ENCODE peak calls at places on chromosome 16, in seven cellular contexts. L, C, U, H, R, I and N are unnamed samples.

GRCh38 chr16:7513429-7513828 is 180.8 kb downstream of the RBFOX1 start:
- DNase-seq in L (no peak), C (peak), U (peak), H (no peak), R (peak), I (peak), N (peak)

GRCh38 chr16:4800290-4801041 is 2.0 kb downstream of the ROGDI start:
- DNase-seq in L (no peak), C (no peak), U (peak), H (no peak), R (no peak), I (peak), N (peak)

GRCh38 chr16:28110479-28110878 is 47.0 kb upstream of the GSG1L start:
- DNase-seq in L (no peak), C (no peak), U (no peak), H (no peak), R (no peak), I (peak), N (no peak)

GRCh38 chr16:23026777-23027362 is 122.4 kb downstream of the USP31 start:
- DNase-seq in L (no peak), C (no peak), U (peak), H (no peak), R (peak), I (peak), N (no peak)

GRCh38 chr16:754208-755097 is 6.1 kb upstream of the MSLN start:
- DNase-seq in L (no peak), C (no peak), U (no peak), H (no peak), R (no peak), I (no peak), N (no peak)

GRCh38 chr16:52592216-52592592 is 45.3 kb upstream of the TOX3 start:
- DNase-seq in L (no peak), C (no peak), U (no peak), H (no peak), R (no peak), I (no peak), N (no peak)

GRCh38 chr16:62041401-62041800 is 5.2 kb upstream of the CDH8 start:
- DNase-seq in L (no peak), C (peak), U (peak), H (no peak), R (no peak), I (peak), N (no peak)

GRCh38 chr16:57976331-57976796 is 5.4 kb upstream of the CNGB1 start:
- DNase-seq in L (no peak), C (no peak), U (no peak), H (no peak), R (no peak), I (peak), N (no peak)

GRCh38 chr16:47643610-47644009 is 182.5 kb downstream of the PHKB start:
- DNase-seq in L (no peak), C (no peak), U (no peak), H (no peak), R (no peak), I (no peak), N (no peak)

GRCh38 chr16:48091077-48091476 is 64.7 kb downstream of the ABCC12 start:
- DNase-seq in L (no peak), C (no peak), U (no peak), H (no peak), R (no peak), I (no peak), N (no peak)

GRCh38 chr16:6189216-6189615 is 1091.6 kb upstream of the EEF2KMT start:
- DNase-seq in L (no peak), C (no peak), U (no peak), H (no peak), R (no peak), I (no peak), N (no peak)

GRCh38 chr16:85751665-85752501 is 987 bp upstream of the C16orf74 start:
- DNase-seq in L (no peak), C (no peak), U (no peak), H (no peak), R (peak), I (no peak), N (no peak)

GRCh38 chr16:73054131-73054496 is 6.2 kb upstream of the ZFHX3 start:
- DNase-seq in L (no peak), C (peak), U (no peak), H (no peak), R (no peak), I (no peak), N (no peak)

GRCh38 chr16:11049396-11050059 is 105.2 kb downstream of the CLEC16A start:
- DNase-seq in L (no peak), C (no peak), U (peak), H (no peak), R (no peak), I (no peak), N (no peak)

GRCh38 chr16:12661656-12662172 is 142.0 kb downstream of the CPPED1 start:
- DNase-seq in L (no peak), C (no peak), U (peak), H (no peak), R (peak), I (peak), N (no peak)

GRCh38 chr16:66552288-66553143 is at the start of gene CKLF:
- DNase-seq in L (peak), C (peak), U (peak), H (peak), R (peak), I (peak), N (peak)

GRCh38 chr16:66551788-66552287 is 538 bp upstream of the CKLF start:
- DNase-seq in L (no peak), C (no peak), U (no peak), H (no peak), R (no peak), I (no peak), N (no peak)

GRCh38 chr16:66554492-66554891 is 2.1 kb downstream of the CKLF start:
- DNase-seq in L (no peak), C (no peak), U (no peak), H (no peak), R (no peak), I (no peak), N (no peak)

GRCh38 chr16:66554021-66554420 is 1.6 kb downstream of the CKLF start:
- DNase-seq in L (no peak), C (no peak), U (no peak), H (no peak), R (no peak), I (no peak), N (no peak)

DNA sequence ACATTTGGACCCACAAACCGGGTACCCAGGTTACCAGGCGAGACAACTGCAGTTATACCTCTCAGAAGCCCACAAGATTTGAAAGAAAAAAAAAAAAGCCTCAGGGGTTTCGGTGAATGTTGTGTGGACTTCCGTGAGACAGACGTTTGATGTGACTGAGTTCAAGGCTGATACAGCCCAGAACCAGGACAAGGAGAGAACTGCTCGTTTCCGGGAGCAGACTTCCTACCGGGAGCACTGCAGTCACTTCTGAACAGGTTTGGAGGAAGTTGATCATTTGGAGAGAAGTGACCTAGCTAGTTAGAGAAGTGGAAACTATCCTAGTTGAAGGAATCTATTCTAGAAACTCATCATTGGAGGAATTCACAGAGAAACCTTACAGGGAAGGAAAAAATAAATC is 847 bp downstream of the CKLF start:
- DNase-seq in L (no peak), C (no peak), U (no peak), H (no peak), R (no peak), I (peak), N (no peak)
- TF ChIP-seq TAF1 in L (no peak), C (no peak), U (no peak), H (no peak), R (no peak), I (no peak), N (no peak)

GRCh38 chr16:66250686-66251405 is 115.6 kb upstream of the CDH5 start:
- DNase-seq in L (no peak), C (peak), U (no peak), H (no peak), R (no peak), I (no peak), N (no peak)

GRCh38 chr16:66248096-66248495 is 118.4 kb upstream of the CDH5 start:
- DNase-seq in L (no peak), C (no peak), U (no peak), H (no peak), R (no peak), I (no peak), N (no peak)

GRCh38 chr16:66251406-66252160 is 114.9 kb upstream of the CDH5 start:
- DNase-seq in L (no peak), C (no peak), U (no peak), H (no peak), R (no peak), I (no peak), N (no peak)

GRCh38 chr16:66242672-66243071 is 123.8 kb upstream of the CDH5 start:
- DNase-seq in L (no peak), C (no peak), U (no peak), H (no peak), R (no peak), I (no peak), N (no peak)

DNA sequence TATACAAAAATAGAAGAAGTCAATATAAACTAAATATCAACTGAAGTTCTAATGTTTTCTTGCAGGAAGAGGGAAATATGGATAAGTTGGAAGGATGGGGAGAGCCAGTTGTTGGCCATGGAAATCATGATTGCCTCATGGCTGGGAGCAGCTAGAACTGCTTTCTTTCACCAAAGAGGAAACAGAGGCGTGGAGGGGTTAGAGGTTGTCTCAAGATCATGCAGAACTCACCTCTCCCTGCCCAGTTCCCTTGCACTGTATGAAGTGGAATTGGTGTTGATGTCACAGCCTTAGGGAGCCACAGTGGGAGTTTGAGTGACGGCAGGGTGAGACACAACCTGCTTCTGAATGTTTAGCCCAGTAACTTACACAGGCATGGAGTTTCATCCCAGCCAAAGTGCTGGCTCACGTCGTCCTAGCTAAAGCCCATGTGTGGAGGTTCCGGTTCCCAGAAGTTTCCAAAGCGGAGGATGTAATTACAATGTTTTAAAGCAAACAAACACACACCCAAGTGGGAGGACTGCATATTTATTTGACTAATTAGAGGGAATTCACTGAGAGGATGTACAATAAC is 118.9 kb upstream of the CDH5 start:
- DNase-seq in L (no peak), C (no peak), U (no peak), H (no peak), R (no peak), I (no peak), N (no peak)
- TF ChIP-seq POLR2AphosphoS5 in L (no peak), C (no peak), U (no peak), H (no peak), R (no peak), I (no peak), N (no peak)

GRCh38 chr16:69448470-69449193 is 24.2 kb downstream of the CYB5B start:
- DNase-seq in L (no peak), C (peak), U (no peak), H (no peak), R (no peak), I (no peak), N (no peak)
- TF ChIP-seq TAF1 in L (no peak), C (no peak), U (no peak), H (no peak), R (no peak), I (no peak), N (no peak)

GRCh38 chr16:65624696-65625095 is 502.8 kb upstream of the CDH11 start:
- DNase-seq in L (no peak), C (no peak), U (no peak), H (no peak), R (no peak), I (no peak), N (no peak)
- TF ChIP-seq POLR2AphosphoS5 in L (no peak), C (no peak), U (no peak), H (no peak), R (no peak), I (no peak), N (no peak)

GRCh38 chr16:68134644-68135043 is 49.5 kb downstream of the NFATC3 start:
- DNase-seq in L (no peak), C (no peak), U (no peak), H (no peak), R (no peak), I (no peak), N (no peak)

GRCh38 chr16:68130520-68130919 is 45.4 kb downstream of the NFATC3 start:
- DNase-seq in L (no peak), C (no peak), U (no peak), H (no peak), R (no peak), I (no peak), N (no peak)

GRCh38 chr16:68131813-68132706 is 46.9 kb downstream of the NFATC3 start:
- DNase-seq in L (no peak), C (no peak), U (peak), H (no peak), R (no peak), I (no peak), N (no peak)

DNA sequence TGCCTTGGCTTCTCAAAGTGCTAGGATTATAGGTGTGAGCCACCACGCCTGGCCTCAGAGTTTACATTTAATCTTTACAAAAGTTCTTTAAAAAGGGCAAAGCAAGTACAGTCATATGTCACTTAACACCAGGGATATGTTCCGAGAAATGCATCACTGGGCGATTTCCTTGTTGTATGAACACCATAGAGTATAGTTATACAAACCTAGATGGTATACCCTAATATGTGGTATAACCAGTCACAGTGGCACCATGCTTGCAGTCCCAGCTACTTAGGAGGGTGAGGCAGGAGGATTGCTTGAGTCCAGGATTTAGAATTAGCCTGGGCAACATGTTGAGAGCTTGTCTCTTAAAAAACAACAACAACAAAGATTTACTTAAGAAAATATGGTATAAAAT is 51.3 kb downstream of the NFATC3 start:
- DNase-seq in L (no peak), C (no peak), U (no peak), H (no peak), R (no peak), I (no peak), N (no peak)
- TF ChIP-seq TAF1 in L (no peak), C (no peak), U (no peak), H (no peak), R (no peak), I (no peak), N (no peak)

DNA sequence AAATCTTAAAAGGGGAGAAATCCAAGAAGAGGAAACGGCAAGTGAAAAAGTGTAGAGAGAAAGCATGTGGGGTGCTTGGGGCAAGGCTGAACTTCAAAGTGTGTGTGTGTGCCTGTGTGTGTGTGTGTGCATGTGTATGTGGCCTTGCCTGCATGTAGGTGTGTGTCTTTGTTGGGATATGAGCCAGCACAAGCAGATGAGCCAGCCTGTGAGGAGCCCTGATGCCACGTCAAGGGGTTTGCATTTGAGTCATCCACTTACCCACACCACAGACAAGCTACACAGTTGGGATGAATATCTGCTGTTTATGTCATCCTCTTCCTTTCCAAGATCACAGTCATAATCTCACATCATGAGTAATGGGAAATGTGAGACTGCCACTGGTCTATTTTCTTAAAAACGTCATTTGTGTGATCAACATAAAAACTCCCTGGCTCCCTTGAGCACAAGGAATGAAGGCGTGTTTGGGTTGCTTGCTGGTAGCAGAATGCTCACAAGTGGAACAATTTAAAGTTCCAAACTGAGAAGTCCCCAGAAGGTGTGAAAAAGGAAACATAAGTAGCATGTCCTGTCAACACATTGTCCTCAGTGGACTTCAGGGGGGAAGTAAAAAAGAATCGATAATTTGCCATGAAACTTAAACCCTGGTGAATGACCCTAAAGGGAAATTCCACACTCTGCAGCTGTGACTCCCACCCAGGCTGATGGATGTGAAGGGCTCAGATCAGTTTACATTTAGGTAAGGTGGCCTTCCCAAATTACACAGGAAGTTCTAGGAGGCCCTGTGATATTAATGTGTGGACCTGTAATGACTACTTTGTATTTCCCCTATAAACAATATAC is 14.7 kb downstream of the KCTD19 start:
- DNase-seq in L (no peak), C (peak), U (peak), H (peak), R (no peak), I (peak), N (no peak)
- TF ChIP-seq POLR2AphosphoS5 in L (peak), C (peak), U (no peak), H (no peak), R (no peak), I (no peak), N (no peak)

DNA sequence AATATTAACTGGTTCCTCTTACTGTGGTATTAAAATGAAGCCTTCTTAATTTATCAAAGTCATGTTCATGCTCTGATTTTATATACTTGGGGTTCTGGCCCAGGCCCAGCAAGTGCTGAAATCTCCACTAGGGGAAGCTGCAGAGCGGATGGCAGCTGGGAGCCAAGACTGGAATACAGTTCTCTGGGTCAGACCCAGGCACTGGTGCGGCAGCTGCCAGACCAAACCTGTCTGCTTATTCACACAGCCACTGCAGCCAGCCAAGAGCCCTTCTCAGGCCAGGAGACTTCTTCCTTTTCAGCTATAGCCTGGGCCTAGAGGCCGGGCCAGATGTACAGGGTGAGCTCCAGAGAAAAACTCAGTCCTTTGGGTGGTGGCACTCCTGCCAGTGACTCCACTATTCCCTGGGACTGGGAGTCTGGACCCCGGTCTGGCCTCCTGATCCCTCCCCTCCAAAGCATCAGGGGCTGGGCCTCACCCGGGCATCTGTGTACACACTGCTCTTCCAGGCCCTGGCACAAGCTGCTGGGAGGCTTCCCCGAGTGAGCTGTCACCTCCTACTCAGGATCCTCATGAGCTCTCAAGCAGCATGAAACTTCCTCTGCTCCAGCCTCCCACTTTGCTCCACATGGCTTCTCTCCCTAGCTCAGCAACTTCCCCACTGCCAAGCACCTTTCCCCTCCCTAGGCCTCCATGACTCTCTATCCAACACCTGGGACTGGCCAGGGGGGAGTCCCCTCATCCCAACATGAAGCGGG is 24.4 kb downstream of the ATP6V0D1 start:
- DNase-seq in L (no peak), C (peak), U (no peak), H (no peak), R (no peak), I (no peak), N (no peak)
- TF ChIP-seq TAF1 in L (no peak), C (no peak), U (no peak), H (no peak), R (no peak), I (no peak), N (no peak)

DNA sequence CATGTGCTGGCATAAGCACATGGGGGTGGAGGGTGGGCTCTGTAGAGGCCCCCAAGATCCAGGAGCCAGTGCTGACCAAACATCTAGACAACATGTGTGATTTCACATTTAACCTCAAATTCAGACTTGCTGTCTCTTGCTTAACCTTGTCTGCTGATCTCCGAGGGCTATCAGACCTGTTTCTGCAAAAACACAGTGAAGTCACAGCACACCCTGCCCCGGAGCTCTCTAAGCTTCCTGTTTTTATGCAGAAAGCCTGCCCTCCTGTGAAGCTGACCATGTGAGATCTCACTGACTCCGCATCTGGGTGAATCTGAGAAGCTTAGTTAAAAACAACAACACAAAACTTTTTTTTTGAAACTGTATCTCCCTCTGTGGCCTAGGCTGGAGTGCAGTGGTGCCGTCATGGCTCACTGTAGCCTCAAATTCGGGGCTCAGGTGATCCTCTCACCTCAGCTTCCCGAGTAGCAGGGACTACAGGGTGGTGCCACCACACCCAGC is 6.6 kb upstream of the DPEP2 start:
- DNase-seq in L (no peak), C (no peak), U (no peak), H (no peak), R (no peak), I (peak), N (no peak)
- TF ChIP-seq POLR2AphosphoS5 in L (no peak), C (no peak), U (no peak), H (no peak), R (no peak), I (no peak), N (no peak)

DNA sequence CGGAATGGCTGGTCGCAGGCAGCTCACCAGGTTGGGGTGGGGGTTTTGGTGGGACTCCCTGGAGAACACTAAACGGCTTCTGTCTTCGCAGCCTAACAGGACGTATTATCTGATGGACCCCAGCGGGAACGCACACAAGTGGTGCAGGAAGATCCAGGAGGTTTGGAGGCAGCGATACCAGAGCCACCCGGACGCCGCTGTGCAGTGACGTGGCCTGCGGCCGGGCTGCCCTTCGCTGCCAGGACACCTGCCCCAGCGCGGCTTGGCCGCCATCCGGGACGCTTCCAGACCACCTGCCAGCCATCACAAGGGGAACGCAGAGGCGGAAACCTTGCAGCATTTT is 59.7 kb downstream of the PDPK1 start:
- DNase-seq in L (no peak), C (no peak), U (no peak), H (no peak), R (no peak), I (no peak), N (no peak)
- TF ChIP-seq TAF1 in L (no peak), C (no peak), U (no peak), H (no peak), R (no peak), I (no peak), N (no peak)